ENCODE peak calls at places on chromosomes 7 and 10, in six cellular contexts. W is HepG2, U is upper lobe of left lung, T is K562, I is A549, S is GM12878. G is an unnamed sample.

GRCh38 chr10:78817361-78817760 is 251.4 kb upstream of the ZMIZ1 start:
- ATAC-seq in W (no peak), U (peak), I (no peak), S (no peak), T (no peak), G (peak)

GRCh38 chr10:80110986-80111385 is 21.5 kb upstream of the PLAC9 start:
- ATAC-seq in T (no peak), I (no peak), S (no peak), U (no peak), W (peak), G (no peak)

GRCh38 chr7:96414931-96415292 is 93.0 kb upstream of the SLC25A13 start:
- ATAC-seq in I (peak), S (peak), T (peak), W (peak), U (peak), G (no peak)

GRCh38 chr10:118754132-118754555 is 626 bp downstream of the CACUL1 start:
- ATAC-seq in W (peak), I (peak), U (peak), S (peak), T (peak), G (no peak)

GRCh38 chr10:110613996-110614495 is 30.1 kb upstream of the RBM20 start:
- ATAC-seq in W (no peak), U (no peak), I (no peak), S (peak), T (no peak), G (no peak)

GRCh38 chr10:77506517-77506916 is 131.1 kb downstream of the KCNMA1 start:
- ATAC-seq in W (no peak), S (no peak), I (no peak), U (no peak), T (no peak), G (no peak)

GRCh38 chr7:111473449-111474198 is 88.7 kb downstream of the IMMP2L start:
- ATAC-seq in W (no peak), S (no peak), T (no peak), I (no peak), U (no peak), G (no peak)

GRCh38 chr7:81594767-81595166 is 175.1 kb downstream of the HGF start:
- ATAC-seq in S (no peak), I (no peak), U (peak), W (no peak), T (no peak), G (no peak)

GRCh38 chr7:55086413-55087201 is 67.8 kb downstream of the EGFR start:
- ATAC-seq in S (peak), W (peak), I (peak), U (peak), T (no peak), G (peak)

GRCh38 chr7:8086239-8086638 is 117.6 kb downstream of the GLCCI1 start:
- ATAC-seq in I (no peak), W (no peak), S (no peak), U (no peak), T (no peak), G (no peak)

GRCh38 chr10:83965473-83965872 is 173.8 kb upstream of the GHITM start:
- ATAC-seq in I (no peak), W (no peak), U (no peak), T (no peak), S (no peak), G (no peak)

GRCh38 chr7:140201393-140201792 is 24.6 kb upstream of the KDM7A start:
- ATAC-seq in W (peak), U (no peak), T (peak), S (no peak), I (no peak), G (no peak)

GRCh38 chr10:34746094-34746493 is 69.0 kb downstream of the PARD3 start:
- ATAC-seq in S (peak), U (no peak), T (no peak), W (peak), I (no peak), G (no peak)

GRCh38 chr7:50513166-50513871 is 51.9 kb downstream of the DDC start:
- ATAC-seq in W (no peak), U (no peak), I (no peak), T (peak), S (no peak), G (no peak)

GRCh38 chr7:65037740-65038678 is 31.5 kb upstream of the ERV3-1 start:
- ATAC-seq in U (peak), W (peak), I (peak), T (peak), S (peak), G (peak)
- TF ChIP-seq POLR2A in U (peak), W (peak), I (peak), T (peak), S (peak), G (no peak)

GRCh38 chr7:154474903-154475520 is 422.8 kb downstream of the DPP6 start:
- ATAC-seq in W (no peak), I (no peak), T (no peak), U (no peak), S (peak), G (no peak)
- TF ChIP-seq EP300 in W (no peak), I (no peak), T (no peak), U (no peak), S (no peak), G (no peak)

GRCh38 chr10:133117688-133118071 is 30.0 kb downstream of the ADGRA1 start:
- ATAC-seq in T (no peak), U (no peak), S (no peak), W (no peak), I (no peak), G (no peak)

GRCh38 chr10:133116455-133116854 is 28.7 kb downstream of the ADGRA1 start:
- ATAC-seq in T (no peak), S (no peak), I (no peak), U (no peak), W (no peak), G (no peak)

GRCh38 chr10:133115981-133116380 is 28.3 kb downstream of the ADGRA1 start:
- ATAC-seq in I (no peak), W (no peak), U (no peak), T (no peak), S (no peak), G (no peak)

GRCh38 chr10:133115453-133115842 is 27.7 kb downstream of the ADGRA1 start:
- ATAC-seq in I (no peak), T (no peak), S (no peak), W (no peak), U (no peak), G (no peak)

GRCh38 chr10:133117036-133117687 is 29.4 kb downstream of the ADGRA1 start:
- ATAC-seq in U (no peak), I (no peak), W (no peak), T (no peak), S (no peak), G (no peak)
- TF ChIP-seq POLR2A in U (no peak), I (no peak), W (no peak), T (no peak), S (no peak), G (no peak)

DNA sequence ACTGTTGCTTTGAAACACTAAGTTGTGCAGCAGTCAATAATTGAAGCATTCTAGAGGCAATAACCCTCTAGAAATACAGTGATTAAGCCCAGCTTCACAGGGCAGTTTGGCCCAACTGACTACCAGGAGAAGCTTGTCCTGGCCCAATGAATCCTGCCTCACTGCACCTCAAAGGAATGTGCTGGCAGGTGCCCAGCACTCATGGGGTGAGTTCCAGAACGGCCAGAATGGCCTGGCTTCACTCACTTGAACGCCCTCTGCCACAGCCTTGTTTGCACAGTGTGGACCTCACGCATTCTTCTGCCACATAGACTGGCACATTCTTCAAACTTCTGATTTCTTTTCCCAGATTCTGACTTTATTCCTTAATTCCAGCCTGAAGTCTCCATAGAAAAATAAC is 6.6 kb upstream of the ITIH2 start:
- ATAC-seq in U (peak), I (no peak), T (no peak), W (peak), S (no peak), G (peak)
- TF ChIP-seq EP300 in U (no peak), I (no peak), T (no peak), W (no peak), S (no peak), G (no peak)

DNA sequence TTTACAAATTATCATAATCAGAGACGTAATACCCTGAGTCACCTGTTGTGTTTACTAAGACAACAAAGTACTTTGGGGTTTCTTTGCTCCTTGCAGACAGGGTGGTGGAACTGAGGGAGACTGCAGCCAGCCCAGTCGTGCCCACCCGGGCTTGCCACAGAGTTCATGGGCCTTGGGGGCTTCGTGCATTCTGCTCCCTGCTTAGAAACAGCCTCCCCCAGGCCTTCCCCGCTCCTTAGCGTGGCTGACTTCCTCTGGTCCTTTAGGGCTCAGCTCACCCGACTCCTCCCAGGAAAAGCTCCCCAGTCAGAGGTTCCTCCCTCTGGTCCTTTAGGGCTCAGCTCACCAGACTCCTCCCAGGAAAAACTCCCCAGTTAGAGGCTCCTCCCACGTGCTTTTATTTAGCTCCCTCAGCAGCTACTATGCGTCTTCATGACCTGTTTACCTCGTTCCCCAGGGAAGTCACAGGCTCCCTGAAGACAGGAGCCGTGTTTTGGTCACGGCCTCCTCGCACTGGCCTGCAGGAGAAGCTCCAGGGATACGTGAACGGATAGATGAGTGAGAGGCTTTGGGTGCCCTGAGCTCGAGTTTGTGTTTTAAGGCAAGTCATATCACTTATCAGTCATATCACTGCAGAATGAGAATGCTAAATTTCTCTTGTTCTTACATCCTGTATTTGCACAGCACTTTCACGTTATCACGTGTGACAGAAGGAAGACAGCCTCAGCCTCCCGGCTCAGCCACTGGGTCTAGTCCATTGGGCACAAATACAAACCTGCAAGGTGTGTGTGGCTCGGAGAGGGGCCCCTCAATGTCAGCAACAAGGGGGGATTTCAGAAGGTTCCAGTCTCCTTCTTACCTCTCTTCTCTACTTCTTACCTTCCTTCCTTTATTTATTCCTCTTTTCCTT is 52.7 kb upstream of the VIPR2 start:
- ATAC-seq in W (no peak), U (peak), T (peak), S (no peak), I (peak), G (no peak)
- TF ChIP-seq POLR2A in W (no peak), U (no peak), T (peak), S (no peak), I (no peak), G (no peak)

GRCh38 chr7:136884492-136884891 is 16.0 kb downstream of the CHRM2 start:
- ATAC-seq in S (no peak), W (no peak), U (peak), T (no peak), I (no peak), G (no peak)
- TF ChIP-seq EP300 in S (no peak), W (no peak), U (peak), T (no peak), I (no peak), G (no peak)

GRCh38 chr10:124936813-124937212 is 5.1 kb upstream of the ZRANB1 start:
- ATAC-seq in T (no peak), I (no peak), S (no peak), U (no peak), W (no peak), G (no peak)
- TF ChIP-seq POLR2A in T (no peak), I (no peak), S (no peak), U (no peak), W (no peak), G (no peak)

GRCh38 chr10:31698169-31698890 is 230.3 kb downstream of the ARHGAP12 start:
- ATAC-seq in U (peak), S (no peak), W (no peak), T (no peak), I (no peak), G (peak)

GRCh38 chr10:31694929-31695837 is 233.4 kb downstream of the ARHGAP12 start:
- ATAC-seq in U (no peak), T (no peak), I (no peak), W (no peak), S (no peak), G (no peak)

GRCh38 chr10:31700222-31700621 is 228.4 kb downstream of the ARHGAP12 start:
- ATAC-seq in T (no peak), I (no peak), U (no peak), W (no peak), S (no peak), G (no peak)

GRCh38 chr10:31693499-31693898 is 235.1 kb downstream of the ARHGAP12 start:
- ATAC-seq in S (no peak), I (no peak), T (no peak), W (no peak), U (no peak), G (no peak)

DNA sequence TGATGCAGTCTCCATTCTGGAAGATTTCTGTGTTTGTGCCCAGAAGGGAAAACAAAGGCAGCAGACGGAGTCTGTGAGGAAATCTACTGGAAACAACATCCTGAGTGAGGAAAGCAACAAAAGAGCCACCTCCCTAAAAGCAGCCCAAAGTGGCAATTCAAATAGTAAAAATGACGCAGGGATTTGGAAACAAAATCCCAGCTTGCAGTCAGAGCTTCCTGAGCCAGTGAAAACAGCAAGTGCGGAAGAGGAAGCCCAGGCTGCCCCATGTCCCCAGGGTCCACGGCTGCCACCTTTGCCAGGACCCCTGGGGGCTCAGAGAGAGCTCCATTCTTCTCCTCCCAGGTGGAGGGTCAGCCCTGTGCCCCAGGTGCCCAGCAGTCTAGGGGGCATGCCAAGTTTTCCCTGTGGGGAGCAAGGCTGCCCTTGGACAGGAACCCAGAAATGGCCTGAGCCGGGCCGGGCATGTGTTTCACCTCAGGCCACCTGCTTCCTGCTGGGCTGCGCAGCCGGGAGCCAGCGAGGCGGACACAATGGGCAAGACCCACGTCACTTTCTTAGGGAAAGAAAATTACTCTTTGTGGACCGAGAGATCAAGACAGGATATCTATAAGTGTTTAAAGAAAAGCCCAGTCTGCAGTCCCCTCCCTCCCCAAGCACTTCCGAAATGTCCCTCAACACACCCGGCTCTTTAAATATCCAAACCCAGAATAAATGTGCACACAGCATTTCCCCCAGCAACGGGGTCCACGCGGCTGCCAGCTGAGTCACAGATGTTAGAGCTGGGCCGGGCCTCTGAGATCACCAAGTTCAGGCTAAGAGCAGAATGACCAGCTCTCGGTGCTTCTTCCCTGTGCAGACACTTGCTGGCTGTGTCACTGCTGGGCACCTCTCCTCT is 231.1 kb downstream of the ARHGAP12 start:
- ATAC-seq in S (no peak), I (peak), U (peak), T (no peak), W (no peak), G (peak)
- TF ChIP-seq EP300 in S (no peak), I (no peak), U (no peak), T (no peak), W (no peak), G (no peak)

GRCh38 chr7:44257618-44258422 is 57.0 kb downstream of the YKT6 start:
- ATAC-seq in I (peak), T (peak), W (peak), U (peak), S (peak), G (peak)
- TF ChIP-seq POLR2A in I (no peak), T (no peak), W (no peak), U (no peak), S (peak), G (no peak)

GRCh38 chr7:115965241-115965640 is 65.3 kb downstream of the TFEC start:
- ATAC-seq in T (no peak), S (no peak), U (no peak), W (no peak), I (no peak), G (no peak)

GRCh38 chr7:115968166-115968565 is 62.4 kb downstream of the TFEC start:
- ATAC-seq in S (no peak), I (no peak), T (no peak), U (no peak), W (no peak), G (no peak)

DNA sequence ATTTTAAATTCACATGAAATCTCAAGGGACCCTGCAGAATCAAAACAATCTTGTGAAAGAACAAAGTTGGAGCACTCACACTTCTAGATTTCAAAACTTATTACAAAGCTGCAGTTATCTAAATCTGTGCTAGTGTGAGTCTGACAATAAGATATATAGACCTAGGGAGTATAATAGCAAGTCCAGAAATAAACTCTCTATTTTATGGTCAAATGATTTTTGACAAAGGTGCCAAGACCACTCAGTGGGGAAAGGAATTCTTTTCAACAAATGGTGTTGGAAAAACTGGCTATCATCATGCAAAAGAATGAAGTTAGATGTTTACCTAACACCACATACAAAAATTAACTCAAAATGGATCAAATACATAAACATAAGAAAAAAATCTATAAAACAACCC is 68.2 kb downstream of the TFEC start:
- ATAC-seq in S (no peak), I (no peak), U (no peak), W (no peak), T (no peak), G (no peak)
- TF ChIP-seq EP300 in S (no peak), I (no peak), U (no peak), W (no peak), T (no peak), G (no peak)